ENCODE peak calls at places on chromosomes 11 and 22, in eight cellular contexts. C is lower lobe of right lung, W is uterus, Z is upper lobe of right lung, Y is astrocyte of the spinal cord, V is right lobe of liver, B is heart right ventricle, H is GM23338. X is an unnamed sample.

GRCh38 chr11:12269104-12269441 is 108.3 kb upstream of the PARVA start:
- DNase-seq in W (peak), Y (no peak), Z (no peak), C (no peak), V (no peak), B (no peak), H (no peak), X (no peak)

GRCh38 chr11:27722945-27723344 is 22.7 kb upstream of the BDNF start:
- DNase-seq in H (peak), C (no peak), V (no peak), Z (no peak), W (no peak), B (no peak), Y (peak), X (no peak)

GRCh38 chr11:44305643-44306468 is 4.1 kb downstream of the ALX4 start:
- DNase-seq in H (no peak), B (no peak), V (no peak), Z (peak), Y (no peak), W (no peak), C (peak), X (no peak)

GRCh38 chr11:37788141-37788877 is 1190.3 kb upstream of the RAG2 start:
- DNase-seq in V (no peak), H (no peak), Z (no peak), C (no peak), B (no peak), W (no peak), Y (peak), X (peak)

GRCh38 chr11:107385361-107385982 is 72.2 kb downstream of the CWF19L2 start:
- DNase-seq in Y (peak), H (no peak), V (no peak), C (no peak), Z (no peak), W (no peak), B (no peak), X (no peak)

GRCh38 chr22:31532060-31532459 is 35.7 kb downstream of the SFI1 start:
- DNase-seq in H (no peak), C (no peak), B (no peak), W (no peak), Z (no peak), V (no peak), Y (peak), X (no peak)

GRCh38 chr11:35524780-35525179 is 636 bp downstream of the PAMR1 start:
- DNase-seq in B (no peak), Y (peak), Z (no peak), H (no peak), V (no peak), C (no peak), W (no peak), X (no peak)

GRCh38 chr22:45671783-45672563 is at the start of gene ATXN10:
- DNase-seq in Y (peak), V (peak), Z (peak), W (peak), C (peak), H (no peak), B (peak), X (no peak)

GRCh38 chr22:29310863-29311339 is 4.5 kb downstream of the GAS2L1 start:
- DNase-seq in B (peak), V (peak), H (peak), Z (peak), C (peak), W (peak), Y (peak), X (peak)

GRCh38 chr11:44728085-44728410 is 1.3 kb downstream of the TSPAN18 start:
- DNase-seq in V (no peak), B (no peak), W (no peak), H (no peak), Z (no peak), Y (no peak), C (no peak), X (no peak)

GRCh38 chr11:6856871-6857270 is 6.0 kb upstream of the OR10A2 start:
- DNase-seq in H (no peak), V (no peak), Y (no peak), W (no peak), C (no peak), Z (no peak), B (no peak), X (no peak)

GRCh38 chr11:77395460-77396175 is 78.3 kb downstream of the PAK1 start:
- DNase-seq in Z (no peak), H (no peak), B (no peak), V (no peak), Y (no peak), C (no peak), W (no peak), X (no peak)

GRCh38 chr22:23020659-23021293 is 49.5 kb upstream of the GNAZ start:
- DNase-seq in Y (no peak), C (no peak), B (no peak), Z (no peak), H (no peak), W (no peak), V (no peak), X (no peak)

GRCh38 chr22:19448076-19448607 is 631 bp upstream of the C22orf39 start:
- DNase-seq in C (no peak), B (no peak), V (peak), Y (peak), H (peak), W (no peak), Z (no peak), X (no peak)

GRCh38 chr11:102426000-102426399 is 26.6 kb downstream of the TMEM123 start:
- DNase-seq in C (no peak), W (no peak), H (no peak), Z (no peak), B (no peak), Y (no peak), V (no peak), X (no peak)

GRCh38 chr11:746289-747175 is 732 bp upstream of the TALDO1 start:
- DNase-seq in W (no peak), C (no peak), V (no peak), Y (peak), H (peak), Z (no peak), B (no peak), X (no peak)

GRCh38 chr11:112103446-112103845 is 16.8 kb downstream of the SDHD start:
- DNase-seq in Z (no peak), B (no peak), V (no peak), C (no peak), Y (no peak), W (no peak), H (no peak), X (no peak)

GRCh38 chr11:95886462-95886861 is 37.4 kb downstream of the MTMR2 start:
- DNase-seq in W (no peak), V (no peak), Z (no peak), C (no peak), H (no peak), Y (no peak), B (no peak), X (no peak)

GRCh38 chr11:102451693-102452460 is 688 bp downstream of the TMEM123 start:
- DNase-seq in Y (peak), W (peak), H (peak), C (peak), B (peak), Z (peak), V (peak), X (no peak)

GRCh38 chr22:31080164-31080847 is 812 bp upstream of the SMTN start:
- DNase-seq in C (no peak), H (peak), Z (no peak), W (no peak), B (no peak), V (no peak), Y (no peak), X (no peak)

GRCh38 chr11:119639642-119640205 is 89.3 kb downstream of the NECTIN1 start:
- DNase-seq in Y (no peak), H (no peak), V (no peak), Z (no peak), B (no peak), C (no peak), W (no peak), X (no peak)

GRCh38 chr11:119641991-119642745 is 86.8 kb downstream of the NECTIN1 start:
- DNase-seq in B (no peak), H (peak), W (no peak), Z (no peak), C (no peak), V (no peak), Y (no peak), X (no peak)

GRCh38 chr11:119635041-119635745 is 93.8 kb downstream of the NECTIN1 start:
- DNase-seq in H (no peak), Y (no peak), C (no peak), V (no peak), W (no peak), Z (no peak), B (no peak), X (peak)

GRCh38 chr11:119635776-119636175 is 93.2 kb downstream of the NECTIN1 start:
- DNase-seq in Y (no peak), V (no peak), B (no peak), Z (no peak), W (no peak), H (no peak), C (no peak), X (no peak)

GRCh38 chr11:119638851-119639250 is 90.1 kb downstream of the NECTIN1 start:
- DNase-seq in V (no peak), W (no peak), B (no peak), C (no peak), Z (no peak), H (no peak), Y (no peak), X (no peak)
- TF ChIP-seq CTCF in V (no peak), W (no peak), B (no peak), C (no peak), Z (no peak), H (no peak), Y (no peak), X (no peak)

DNA sequence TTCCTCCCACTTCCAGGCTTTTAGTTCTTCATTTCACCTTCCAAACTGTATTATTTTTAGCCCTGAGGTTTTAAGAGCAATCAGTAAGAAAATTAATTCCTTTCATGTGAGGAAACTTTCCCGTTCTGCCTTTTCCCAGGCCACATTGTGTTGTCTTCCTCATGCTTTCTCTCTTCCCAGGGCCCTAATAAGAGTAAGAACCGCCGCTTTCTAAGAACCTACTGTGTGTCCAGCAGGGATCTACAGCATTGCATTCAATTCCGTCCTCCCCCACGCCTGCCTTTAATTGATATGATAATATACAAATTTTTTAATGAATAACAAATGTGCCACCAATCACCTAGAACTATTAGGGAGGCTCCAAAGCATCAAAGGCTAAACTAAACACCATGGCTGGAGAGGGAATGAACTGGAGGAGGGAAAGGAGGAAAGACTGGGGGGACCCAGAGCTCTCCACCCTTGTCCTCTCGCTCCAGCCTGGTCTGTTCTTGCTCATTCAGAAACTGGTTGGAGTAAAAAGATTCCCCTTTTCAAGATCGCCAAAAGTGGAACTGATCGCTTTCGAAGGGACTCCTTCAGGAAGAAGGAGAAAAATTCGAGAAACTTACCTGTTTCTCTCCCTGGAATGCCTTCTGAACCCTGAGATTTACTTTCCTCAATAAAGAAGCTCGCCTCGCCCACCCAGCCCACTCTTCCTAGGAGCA is 46.8 kb downstream of the OR4D9 start:
- DNase-seq in Z (no peak), C (no peak), H (peak), B (no peak), W (no peak), V (no peak), Y (peak), X (no peak)
- H3K4me3 ChIP-seq in Z (peak), C (peak), H (peak), B (no peak), W (no peak), V (no peak), Y (peak), X (peak)

GRCh38 chr11:19323502-19323901 is 82.8 kb upstream of the E2F8 start:
- DNase-seq in H (no peak), V (no peak), W (no peak), B (no peak), C (no peak), Z (no peak), Y (no peak), X (no peak)
- TF ChIP-seq CTCF in H (peak), V (no peak), W (no peak), B (no peak), C (no peak), Z (no peak), Y (peak), X (peak)

GRCh38 chr22:49881856-49882255 is 28.2 kb downstream of the ZBED4 start:
- DNase-seq in V (no peak), Z (no peak), C (no peak), H (no peak), Y (no peak), W (no peak), B (no peak), X (no peak)

GRCh38 chr22:49879871-49880270 is 26.2 kb downstream of the ZBED4 start:
- DNase-seq in C (no peak), B (no peak), Z (no peak), Y (no peak), H (no peak), W (no peak), V (no peak), X (no peak)

GRCh38 chr22:49878206-49878605 is 24.6 kb downstream of the ZBED4 start:
- DNase-seq in W (no peak), C (no peak), Z (no peak), Y (no peak), V (no peak), H (no peak), B (no peak), X (no peak)

GRCh38 chr22:49882519-49883293 is 29.1 kb downstream of the ZBED4 start:
- DNase-seq in V (no peak), Z (peak), Y (peak), C (no peak), H (no peak), B (no peak), W (no peak), X (no peak)

GRCh38 chr22:49880281-49880680 is 26.6 kb downstream of the ZBED4 start:
- DNase-seq in V (no peak), Y (peak), C (no peak), B (no peak), H (peak), W (no peak), Z (peak), X (no peak)
- H3K4me3 ChIP-seq in V (no peak), Y (no peak), C (no peak), B (no peak), H (no peak), W (no peak), Z (no peak), X (no peak)

GRCh38 chr11:97325693-97326092 is 935.9 kb downstream of the JRKL start:
- DNase-seq in B (no peak), V (no peak), W (no peak), H (no peak), Y (no peak), Z (no peak), C (no peak), X (no peak)
- TF ChIP-seq CTCF in B (no peak), V (no peak), W (no peak), H (peak), Y (no peak), Z (no peak), C (no peak), X (no peak)

X was measured in astrocyte of the cerebellum.